ENCODE peak calls at places on chromosome 20, in nine cellular contexts. O is NCI-H1105 treated with DMSO at 0.1 percent for 48 hours; L is stimulated activated CD4-positive, alpha-beta T cell treated with anti-CD3 and anti-CD28 coated beads, Interleukin-4, amount 100 ng/mL, for 48 hours; Y is AG04450; J is activated naive CD4-positive, alpha-beta T cell; F is astrocyte of the spinal cord; Q is AG09309; S is activated CD4-positive, alpha-beta T cell treated with anti-CD3 and anti-CD28 coated beads, Interleukin-2, amount 50 U/mL, for 1 hour; P is NCI-H1417. X is an unnamed sample.

GRCh38 chr20:4304601-4305000 is 289.2 kb upstream of the RNF24 start:
- DNase-seq in O (no peak), L (no peak), Y (no peak), J (no peak), F (no peak), Q (no peak), S (no peak), P (no peak), X (no peak)

GRCh38 chr20:38171301-38172010 is 6.4 kb upstream of the TGM2 start:
- DNase-seq in O (no peak), L (no peak), Y (no peak), J (no peak), F (no peak), Q (no peak), S (no peak), P (no peak), X (no peak)

GRCh38 chr20:23541330-23541729 is 27.0 kb downstream of the CST9L start:
- DNase-seq in O (no peak), L (no peak), Y (no peak), J (no peak), F (no peak), Q (no peak), S (no peak), P (no peak), X (no peak)

GRCh38 chr20:44151621-44152416 is 35.2 kb downstream of the JPH2 start:
- DNase-seq in O (no peak), L (no peak), Y (no peak), J (no peak), F (no peak), Q (no peak), S (no peak), P (no peak), X (no peak)

GRCh38 chr20:24959591-24960301 is 10.7 kb downstream of the CST7 start:
- DNase-seq in O (no peak), L (no peak), Y (no peak), J (no peak), F (no peak), Q (no peak), S (no peak), P (no peak), X (no peak)

GRCh38 chr20:9884061-9884460 is 45.2 kb upstream of the PAK5 start:
- DNase-seq in O (peak), L (no peak), Y (no peak), J (no peak), F (no peak), Q (no peak), S (no peak), P (peak), X (no peak)

GRCh38 chr20:52379723-52380336 is 188.3 kb upstream of the ZFP64 start:
- DNase-seq in O (no peak), L (no peak), Y (no peak), J (peak), F (peak), Q (no peak), S (peak), P (peak), X (peak)

GRCh38 chr20:1809121-1809520 is 86.1 kb upstream of the SIRPA start:
- DNase-seq in O (no peak), L (no peak), Y (no peak), J (no peak), F (peak), Q (no peak), S (no peak), P (no peak), X (no peak)

GRCh38 chr20:54257090-54257816 is 49.4 kb downstream of the PFDN4 start:
- DNase-seq in O (no peak), L (no peak), Y (peak), J (no peak), F (peak), Q (peak), S (no peak), P (no peak), X (no peak)

GRCh38 chr20:57398231-57398821 is 7.1 kb downstream of the RBM38 start:
- DNase-seq in O (peak), L (peak), Y (no peak), J (peak), F (no peak), Q (no peak), S (peak), P (peak), X (peak)

GRCh38 chr20:31903630-31904386 is 33.4 kb downstream of the TTLL9 start:
- DNase-seq in O (no peak), L (no peak), Y (no peak), J (no peak), F (no peak), Q (no peak), S (no peak), P (no peak), X (no peak)

GRCh38 chr20:40073535-40074111 is 615.4 kb downstream of the MAFB start:
- DNase-seq in O (no peak), L (no peak), Y (no peak), J (no peak), F (peak), Q (no peak), S (no peak), P (no peak), X (no peak)